ENCODE peak calls at places on chromosome 14, in seven cellular contexts. One of them, this sample, is unnamed.

GRCh38 chr14:36717363-36717762 is 55.7 kb downstream of the PAX9 start:
- DNase-seq in A549: no peak
- DNase-seq in lower leg skin: no peak
- DNase-seq in body of pancreas: no peak
- DNase-seq in H1: peak; percentile 21
- DNase-seq in GM12891: no peak
- DNase-seq in right lobe of liver: no peak
- DNase-seq in this sample: no peak

GRCh38 chr14:34650786-34651584 is 21.0 kb upstream of the SNX6 start:
- DNase-seq in H1: no peak
- DNase-seq in body of pancreas: no peak
- DNase-seq in right lobe of liver: no peak
- DNase-seq in lower leg skin: peak; percentile 29
- DNase-seq in GM12891: no peak
- DNase-seq in A549: peak; percentile 85
- DNase-seq in this sample: peak; percentile 52

GRCh38 chr14:104941508-104942365 is 17.1 kb downstream of the PLD4 start:
- DNase-seq in lower leg skin: no peak
- DNase-seq in body of pancreas: peak; percentile 2
- DNase-seq in right lobe of liver: no peak
- DNase-seq in H1: no peak
- DNase-seq in A549: no peak
- DNase-seq in GM12891: no peak
- DNase-seq in this sample: no peak

GRCh38 chr14:41072776-41073175 is 533.9 kb upstream of the LRFN5 start:
- DNase-seq in lower leg skin: no peak
- DNase-seq in H1: no peak
- DNase-seq in A549: no peak
- DNase-seq in right lobe of liver: no peak
- DNase-seq in body of pancreas: no peak
- DNase-seq in GM12891: no peak
- DNase-seq in this sample: no peak

GRCh38 chr14:66037361-66037760 is 448.8 kb upstream of the CCDC196 start:
- DNase-seq in lower leg skin: no peak
- DNase-seq in GM12891: no peak
- DNase-seq in A549: no peak
- DNase-seq in H1: no peak
- DNase-seq in body of pancreas: no peak
- DNase-seq in right lobe of liver: no peak
- DNase-seq in this sample: no peak

GRCh38 chr14:64818151-64818550 is 61.6 kb downstream of the SPTB start:
- DNase-seq in body of pancreas: no peak
- DNase-seq in A549: no peak
- DNase-seq in right lobe of liver: no peak
- DNase-seq in H1: no peak
- DNase-seq in lower leg skin: no peak
- DNase-seq in GM12891: no peak
- DNase-seq in this sample: no peak

GRCh38 chr14:99143126-99143525 is 128.9 kb downstream of the BCL11B start:
- DNase-seq in right lobe of liver: no peak
- DNase-seq in H1: no peak
- DNase-seq in GM12891: no peak
- DNase-seq in body of pancreas: no peak
- DNase-seq in lower leg skin: no peak
- DNase-seq in A549: no peak
- DNase-seq in this sample: no peak

GRCh38 chr14:98769326-98769725 is 502.7 kb downstream of the BCL11B start:
- DNase-seq in body of pancreas: no peak
- DNase-seq in right lobe of liver: no peak
- DNase-seq in H1: no peak
- DNase-seq in GM12891: no peak
- DNase-seq in A549: no peak
- DNase-seq in lower leg skin: no peak
- DNase-seq in this sample: no peak

GRCh38 chr14:66045572-66046021 is 440.6 kb upstream of the CCDC196 start:
- DNase-seq in A549: no peak
- DNase-seq in GM12891: no peak
- DNase-seq in right lobe of liver: no peak
- DNase-seq in lower leg skin: no peak
- DNase-seq in H1: no peak
- DNase-seq in body of pancreas: no peak
- DNase-seq in this sample: no peak

GRCh38 chr14:78519863-78520262 is 349.7 kb downstream of the NRXN3 start:
- DNase-seq in lower leg skin: no peak
- DNase-seq in A549: no peak
- DNase-seq in GM12891: peak; percentile 7
- DNase-seq in right lobe of liver: peak; percentile 39
- DNase-seq in H1: peak; percentile 31
- DNase-seq in body of pancreas: peak; percentile 26
- DNase-seq in this sample: no peak

GRCh38 chr14:32593290-32593942 is 264.3 kb downstream of the AKAP6 start:
- DNase-seq in A549: no peak
- DNase-seq in GM12891: no peak
- DNase-seq in lower leg skin: no peak
- DNase-seq in body of pancreas: no peak
- DNase-seq in H1: no peak
- DNase-seq in right lobe of liver: no peak
- DNase-seq in this sample: peak; percentile 38

GRCh38 chr14:87896393-87897380 is 96.3 kb downstream of the GALC start:
- DNase-seq in H1: no peak
- DNase-seq in lower leg skin: no peak
- DNase-seq in GM12891: no peak
- DNase-seq in right lobe of liver: no peak
- DNase-seq in body of pancreas: no peak
- DNase-seq in A549: peak; percentile 18
- DNase-seq in this sample: no peak

GRCh38 chr14:80364274-80364673 is 153.0 kb upstream of the DIO2 start:
- DNase-seq in H1: no peak
- DNase-seq in A549: peak; percentile 14
- DNase-seq in body of pancreas: no peak
- DNase-seq in right lobe of liver: no peak
- DNase-seq in GM12891: no peak
- DNase-seq in lower leg skin: no peak
- DNase-seq in this sample: no peak

GRCh38 chr14:53147893-53148292 is 5.2 kb downstream of the DDHD1 start:
- DNase-seq in GM12891: no peak
- DNase-seq in right lobe of liver: no peak
- DNase-seq in body of pancreas: no peak
- DNase-seq in lower leg skin: no peak
- DNase-seq in H1: no peak
- DNase-seq in A549: no peak
- DNase-seq in this sample: no peak

GRCh38 chr14:33401326-33401725 is 462.6 kb downstream of the NPAS3 start:
- DNase-seq in A549: no peak
- DNase-seq in body of pancreas: no peak
- DNase-seq in H1: no peak
- DNase-seq in GM12891: no peak
- DNase-seq in lower leg skin: no peak
- DNase-seq in right lobe of liver: no peak
- DNase-seq in this sample: no peak

GRCh38 chr14:106069786-106070185 is 543.4 kb downstream of the TMEM121 start:
- DNase-seq in lower leg skin: no peak
- DNase-seq in body of pancreas: no peak
- DNase-seq in A549: no peak
- DNase-seq in GM12891: no peak
- DNase-seq in right lobe of liver: no peak
- DNase-seq in H1: no peak
- DNase-seq in this sample: no peak

GRCh38 chr14:104132981-104133380 is 5.4 kb upstream of the KIF26A start:
- DNase-seq in GM12891: no peak
- DNase-seq in right lobe of liver: peak; percentile 35
- DNase-seq in body of pancreas: peak; percentile 4
- DNase-seq in A549: no peak
- DNase-seq in lower leg skin: no peak
- DNase-seq in H1: no peak
- DNase-seq in this sample: no peak

GRCh38 chr14:101480747-101481530 is 80.4 kb upstream of the DIO3 start:
- DNase-seq in H1: no peak
- DNase-seq in A549: peak; percentile 85
- DNase-seq in right lobe of liver: peak; percentile 73
- DNase-seq in GM12891: no peak
- DNase-seq in body of pancreas: no peak
- DNase-seq in lower leg skin: no peak
- DNase-seq in this sample: peak; percentile 40

GRCh38 chr14:66074546-66074945 is 411.6 kb upstream of the CCDC196 start:
- DNase-seq in body of pancreas: no peak
- DNase-seq in right lobe of liver: no peak
- DNase-seq in A549: no peak
- DNase-seq in lower leg skin: no peak
- DNase-seq in H1: no peak
- DNase-seq in GM12891: no peak
- DNase-seq in this sample: no peak

DNA sequence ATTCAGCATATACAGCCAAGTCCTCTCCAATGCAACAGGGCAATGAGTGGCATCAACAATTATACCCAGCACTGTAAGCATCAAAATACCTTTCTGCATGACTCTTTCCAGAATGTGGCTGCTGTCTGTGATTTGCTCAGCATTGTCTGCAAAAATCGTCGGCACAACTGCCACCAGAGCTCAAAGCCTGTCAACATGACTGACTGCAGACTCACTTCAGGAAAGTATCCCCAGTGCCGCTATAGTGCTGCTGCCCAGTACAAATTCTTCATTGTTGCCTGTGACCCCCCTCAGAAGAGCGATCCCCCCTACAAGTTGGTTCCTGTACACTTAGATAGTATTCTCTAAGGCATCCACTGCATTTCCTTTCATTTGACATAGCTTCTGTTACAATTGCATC is 737 bp downstream of the RNASE6 start:
- DNase-seq in lower leg skin: no peak
- DNase-seq in body of pancreas: no peak
- DNase-seq in A549: no peak
- DNase-seq in right lobe of liver: no peak
- DNase-seq in GM12891: no peak
- DNase-seq in H1: no peak
- DNase-seq in this sample: no peak
- TF ChIP-seq POLR2A in lower leg skin: no peak
- TF ChIP-seq POLR2A in body of pancreas: no peak
- TF ChIP-seq POLR2A in A549: no peak
- TF ChIP-seq POLR2A in right lobe of liver: no peak
- TF ChIP-seq POLR2A in GM12891: no peak
- TF ChIP-seq POLR2A in H1: no peak
- TF ChIP-seq POLR2A in this sample: no peak

DNA sequence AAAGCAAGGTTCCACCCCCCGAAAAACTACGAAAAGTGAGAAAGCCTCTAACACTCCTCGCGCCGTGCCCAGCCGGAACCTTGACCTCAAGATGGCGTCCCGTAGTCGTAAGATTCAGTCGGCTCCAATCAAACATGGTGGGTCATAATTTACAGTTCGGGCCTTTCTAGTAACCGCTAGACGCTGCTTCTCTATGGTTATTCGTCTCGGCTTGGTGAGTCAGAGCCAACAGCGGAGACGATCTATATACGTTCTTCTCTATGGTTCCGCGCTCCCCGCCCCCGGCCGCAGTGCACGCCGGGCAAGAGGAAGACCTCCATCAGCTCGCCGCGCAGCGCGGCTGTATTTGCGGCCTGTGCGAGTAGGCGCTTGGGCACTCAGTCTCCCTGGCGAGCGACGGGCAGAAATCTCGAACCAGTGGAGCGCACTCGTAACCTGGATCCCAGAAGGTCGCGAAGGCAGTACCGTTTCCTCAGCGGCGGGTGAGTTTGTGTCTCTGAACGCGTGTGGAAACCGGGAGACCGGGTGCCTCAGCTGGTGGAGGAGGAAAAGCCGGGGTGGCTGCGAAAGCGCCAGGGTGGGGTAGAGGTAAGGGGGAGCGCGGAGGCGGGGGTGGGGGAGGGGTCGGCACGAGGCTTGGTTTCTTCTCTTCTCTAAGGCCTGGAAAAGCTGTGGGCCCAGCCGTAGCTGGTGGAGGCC is at the start of gene RBM25:
- DNase-seq in right lobe of liver: peak; percentile 97
- DNase-seq in GM12891: peak; percentile 81
- DNase-seq in lower leg skin: peak; percentile 98
- DNase-seq in A549: peak; percentile 98
- DNase-seq in H1: peak; percentile 94
- DNase-seq in body of pancreas: peak; percentile 99
- DNase-seq in this sample: peak; percentile 92
- TF ChIP-seq POLR2A in right lobe of liver: peak; percentile 93
- TF ChIP-seq POLR2A in GM12891: peak; percentile 98
- TF ChIP-seq POLR2A in lower leg skin: no peak
- TF ChIP-seq POLR2A in A549: peak; percentile 97
- TF ChIP-seq POLR2A in H1: peak; percentile 100
- TF ChIP-seq POLR2A in body of pancreas: peak; percentile 99
- TF ChIP-seq POLR2A in this sample: peak; percentile 97

GRCh38 chr14:81633496-81633895 is 99.8 kb upstream of the SEL1L start:
- DNase-seq in H1: no peak
- DNase-seq in right lobe of liver: no peak
- DNase-seq in lower leg skin: no peak
- DNase-seq in A549: no peak
- DNase-seq in GM12891: no peak
- DNase-seq in body of pancreas: no peak
- DNase-seq in this sample: no peak

GRCh38 chr14:81637639-81638038 is 104.0 kb upstream of the SEL1L start:
- DNase-seq in body of pancreas: no peak
- DNase-seq in A549: no peak
- DNase-seq in lower leg skin: no peak
- DNase-seq in H1: no peak
- DNase-seq in right lobe of liver: no peak
- DNase-seq in GM12891: no peak
- DNase-seq in this sample: no peak

GRCh38 chr14:81638656-81639055 is 105.0 kb upstream of the SEL1L start:
- DNase-seq in lower leg skin: no peak
- DNase-seq in H1: no peak
- DNase-seq in right lobe of liver: no peak
- DNase-seq in GM12891: no peak
- DNase-seq in A549: no peak
- DNase-seq in body of pancreas: no peak
- DNase-seq in this sample: no peak
- TF ChIP-seq POLR2A in lower leg skin: no peak
- TF ChIP-seq POLR2A in H1: no peak
- TF ChIP-seq POLR2A in right lobe of liver: no peak
- TF ChIP-seq POLR2A in GM12891: no peak
- TF ChIP-seq POLR2A in A549: no peak
- TF ChIP-seq POLR2A in body of pancreas: no peak
- TF ChIP-seq POLR2A in this sample: no peak

DNA sequence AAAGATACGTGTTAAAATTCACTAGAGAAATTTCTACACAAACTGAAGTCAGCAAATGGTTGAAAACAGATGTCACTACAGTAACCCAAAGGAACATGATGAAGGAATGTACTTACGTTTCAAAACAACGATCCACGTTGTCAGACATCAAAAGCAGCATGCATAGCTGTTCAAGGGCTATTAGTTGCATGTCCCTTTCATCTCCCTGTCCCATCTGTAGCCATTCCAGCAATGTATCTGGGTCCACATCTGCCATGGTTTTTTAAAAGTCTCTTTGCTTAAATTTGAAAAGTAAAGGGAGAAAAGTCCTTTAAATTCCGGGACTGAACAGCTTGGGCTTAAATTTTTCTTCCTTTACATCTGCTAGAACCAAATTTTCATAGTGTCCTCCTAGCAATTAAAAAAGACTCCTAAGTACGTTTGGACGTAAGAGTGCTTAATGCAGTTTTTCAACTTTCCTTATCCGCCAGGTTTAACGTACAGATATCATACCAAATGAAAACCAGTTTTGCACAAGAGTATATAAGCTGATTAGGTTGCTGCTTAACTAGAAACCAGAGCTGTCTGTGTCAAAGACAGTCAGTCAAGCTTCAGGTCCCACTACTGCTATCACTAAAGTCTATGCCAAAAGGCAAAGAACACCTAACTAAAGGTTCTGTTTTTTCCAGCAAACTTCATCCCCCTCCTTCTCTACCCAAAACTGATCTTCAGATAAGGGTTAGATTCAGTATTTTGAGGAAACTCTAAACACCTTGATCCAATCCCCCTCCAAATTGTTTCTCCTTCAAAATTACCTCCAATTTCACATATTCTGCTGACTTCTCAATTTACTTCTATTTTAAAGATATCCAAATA is 1.7 kb downstream of the HECTD1 start:
- DNase-seq in lower leg skin: no peak
- DNase-seq in A549: no peak
- DNase-seq in right lobe of liver: no peak
- DNase-seq in GM12891: no peak
- DNase-seq in body of pancreas: no peak
- DNase-seq in H1: no peak
- DNase-seq in this sample: no peak
- TF ChIP-seq POLR2A in lower leg skin: no peak
- TF ChIP-seq POLR2A in A549: no peak
- TF ChIP-seq POLR2A in right lobe of liver: peak; percentile 10
- TF ChIP-seq POLR2A in GM12891: no peak
- TF ChIP-seq POLR2A in body of pancreas: no peak
- TF ChIP-seq POLR2A in H1: no peak
- TF ChIP-seq POLR2A in this sample: no peak